ENCODE peak calls at places on chromosome 10, in five cellular contexts. W is NCI-H774; V is activated CD4-positive, alpha-beta T cell treated with anti-CD3 and anti-CD28 coated beads, Interleukin-2, amount 10 ng/mL, durations not matched to agents 7 days and 5 days; P is activated effector memory CD4-positive, alpha-beta T cell treated with Interleukin-2 at 50 U/mL for 16 hours; O is left cardiac atrium. H is an unnamed sample.

GRCh38 chr10:12875100-12875499 is 126.4 kb downstream of the CCDC3 start:
- DNase-seq in P (no peak), V (no peak), O (no peak), W (no peak), H (no peak)

GRCh38 chr10:13908475-13908874 is 321.7 kb downstream of the PRPF18 start:
- DNase-seq in O (no peak), P (no peak), W (no peak), V (no peak), H (no peak)

GRCh38 chr10:124374535-124375352 is 44.0 kb downstream of the OAT start:
- DNase-seq in O (no peak), P (no peak), V (no peak), W (no peak), H (no peak)

GRCh38 chr10:126262971-126263370 is 125.3 kb downstream of the ADAM12 start:
- DNase-seq in O (no peak), V (no peak), P (no peak), W (no peak), H (no peak)

GRCh38 chr10:119496282-119496681 is 46.2 kb downstream of the RGS10 start:
- DNase-seq in V (peak), O (no peak), W (no peak), P (no peak), H (peak)

GRCh38 chr10:77105756-77106155 is 531.9 kb downstream of the KCNMA1 start:
- DNase-seq in V (no peak), O (no peak), P (no peak), W (no peak), H (no peak)

GRCh38 chr10:124329941-124330340 is 88.8 kb downstream of the OAT start:
- DNase-seq in P (no peak), O (no peak), W (no peak), V (no peak), H (no peak)

GRCh38 chr10:44960098-44960480 is 487 bp downstream of the RASSF4 start:
- DNase-seq in P (no peak), V (no peak), O (no peak), W (no peak), H (peak)

GRCh38 chr10:110429301-110429700 is 68.4 kb upstream of the DUSP5 start:
- DNase-seq in P (no peak), W (no peak), V (no peak), O (no peak), H (no peak)

GRCh38 chr10:124736491-124737136 is 7.6 kb downstream of the FAM53B start:
- DNase-seq in P (no peak), O (peak), W (no peak), V (no peak), H (no peak)

GRCh38 chr10:23337616-23338015 is 7.0 kb downstream of the C10orf67 start:
- DNase-seq in W (no peak), O (no peak), P (no peak), V (no peak), H (no peak)

GRCh38 chr10:8044908-8045727 is 9.4 kb upstream of the GATA3 start:
- DNase-seq in W (peak), P (no peak), O (no peak), V (no peak), H (peak)

GRCh38 chr10:123136221-123136805 is 543 bp downstream of the HMX3 start:
- DNase-seq in W (no peak), O (no peak), V (no peak), P (no peak), H (no peak)

GRCh38 chr10:79391231-79392019 is 44.2 kb downstream of the PPIF start:
- DNase-seq in V (no peak), P (no peak), O (peak), W (no peak), H (peak)

GRCh38 chr10:84783909-84784308 is 455.5 kb downstream of the CCSER2 start:
- DNase-seq in W (no peak), V (no peak), P (no peak), O (no peak), H (no peak)

GRCh38 chr10:108601856-108602255 is 1321.5 kb downstream of the XPNPEP1 start:
- DNase-seq in P (no peak), O (no peak), V (no peak), W (no peak), H (no peak)

GRCh38 chr10:78165617-78166016 is 132.0 kb downstream of the RPS24 start:
- DNase-seq in V (no peak), O (no peak), P (no peak), W (no peak), H (peak)

GRCh38 chr10:63120554-63120953 is 12.6 kb upstream of the NRBF2 start:
- DNase-seq in P (no peak), W (no peak), V (no peak), O (no peak), H (no peak)

GRCh38 chr10:48450811-48451466 is 144.5 kb downstream of the MAPK8 start:
- DNase-seq in W (no peak), V (no peak), O (no peak), P (no peak), H (no peak)

GRCh38 chr10:102280397-102281015 is 35.2 kb downstream of the GBF1 start:
- DNase-seq in P (no peak), O (peak), V (no peak), W (peak), H (no peak)

GRCh38 chr10:69567920-69568319 is 5.3 kb downstream of the NEUROG3 start:
- DNase-seq in P (no peak), W (no peak), V (peak), O (peak), H (peak)

GRCh38 chr10:61747341-61747740 is 84.6 kb downstream of the CABCOCO1 start:
- DNase-seq in O (no peak), W (no peak), P (no peak), V (no peak), H (no peak)

GRCh38 chr10:21257919-21258318 is 267.6 kb downstream of the SKIDA1 start:
- DNase-seq in W (no peak), P (no peak), V (no peak), O (no peak), H (no peak)

GRCh38 chr10:10796774-10797415 is 220.8 kb upstream of the CELF2 start:
- DNase-seq in P (no peak), W (no peak), V (no peak), O (no peak), H (peak)

GRCh38 chr10:6995339-6995738 is 415.3 kb upstream of the PRKCQ start:
- DNase-seq in O (no peak), P (no peak), W (no peak), V (no peak), H (no peak)

GRCh38 chr10:109915566-109915965 is 7.7 kb downstream of the XPNPEP1 start:
- DNase-seq in W (no peak), V (no peak), P (no peak), O (no peak), H (no peak)

GRCh38 chr10:6713716-6714115 is 133.6 kb upstream of the PRKCQ start:
- DNase-seq in V (peak), P (no peak), W (no peak), O (no peak), H (peak)

GRCh38 chr10:114905450-114905849 is 32.5 kb upstream of the TRUB1 start:
- DNase-seq in O (no peak), W (no peak), P (no peak), V (no peak), H (no peak)

GRCh38 chr10:49587981-49588380 is 22.1 kb upstream of the SLC18A3 start:
- DNase-seq in W (no peak), O (no peak), P (no peak), V (no peak), H (no peak)

GRCh38 chr10:117621795-117622420 is 79.4 kb downstream of the EMX2 start:
- DNase-seq in W (no peak), O (no peak), P (no peak), V (no peak), H (no peak)

GRCh38 chr10:6461961-6462360 is 118.1 kb downstream of the PRKCQ start:
- DNase-seq in P (no peak), V (no peak), O (no peak), W (no peak), H (peak)

GRCh38 chr10:24721254-24722106 is 2.2 kb downstream of the ARHGAP21 start:
- DNase-seq in W (no peak), V (no peak), P (no peak), O (peak), H (peak)

GRCh38 chr10:61456095-61456789 is 3.1 kb upstream of the TMEM26 start:
- DNase-seq in W (no peak), V (no peak), O (no peak), P (no peak), H (no peak)

GRCh38 chr10:32054087-32054486 is 2.1 kb downstream of the KIF5B start:
- DNase-seq in P (no peak), W (peak), V (no peak), O (no peak), H (peak)

GRCh38 chr10:86022906-86023305 is 343.7 kb downstream of the GRID1 start:
- DNase-seq in V (no peak), O (no peak), W (no peak), P (no peak), H (no peak)

GRCh38 chr10:5764422-5765297 is 48.6 kb downstream of the GDI2 start:
- DNase-seq in P (no peak), O (no peak), W (no peak), V (no peak), H (no peak)

GRCh38 chr10:38054361-38054797 is 39.8 kb upstream of the ZNF37A start:
- DNase-seq in O (no peak), P (no peak), V (no peak), W (no peak), H (no peak)

GRCh38 chr10:96368971-96369370 is 10.2 kb upstream of the OPALIN start:
- DNase-seq in P (no peak), O (no peak), W (no peak), V (no peak), H (no peak)

GRCh38 chr10:119131512-119132240 is 27.8 kb downstream of the DENND10 start:
- DNase-seq in W (no peak), O (no peak), V (peak), P (no peak), H (no peak)

H was measured in mesendoderm.